ENCODE peak calls at places on chromosomes 4 and X, in ten cellular contexts. One of them, this sample, is unnamed.

GRCh38 chr4:65391382-65391781 is 278.9 kb downstream of the EPHA5 start:
- DNase-seq in fibroblast of lung: no peak
- DNase-seq in activated CD8-positive, alpha-beta memory T cell treated with anti-CD3 and anti-CD28 coated beads for 4 hours: no peak
- DNase-seq in NCI-H1417: no peak
- DNase-seq in substantia nigra: no peak
- DNase-seq in T-helper 2 cell: no peak
- DNase-seq in bronchial epithelial cell: no peak
- DNase-seq in NCI-H82: no peak
- DNase-seq in adrenal gland: no peak
- DNase-seq in activated T-cell treated with anti-CD3 and anti-CD28 coated beads, Interleukin-2, amount 50 U/mL, for 72 hours: no peak
- DNase-seq in this sample: no peak

GRCh38 chr4:60403986-60404385 is 796.1 kb upstream of the ADGRL3 start:
- DNase-seq in activated T-cell treated with anti-CD3 and anti-CD28 coated beads, Interleukin-2, amount 50 U/mL, for 72 hours: no peak
- DNase-seq in activated CD8-positive, alpha-beta memory T cell treated with anti-CD3 and anti-CD28 coated beads for 4 hours: no peak
- DNase-seq in bronchial epithelial cell: no peak
- DNase-seq in fibroblast of lung: no peak
- DNase-seq in adrenal gland: no peak
- DNase-seq in substantia nigra: no peak
- DNase-seq in NCI-H1417: no peak
- DNase-seq in NCI-H82: no peak
- DNase-seq in T-helper 2 cell: no peak
- DNase-seq in this sample: no peak

GRCh38 chrX:18886344-18887161 is 97.4 kb downstream of the PHKA2 start:
- DNase-seq in T-helper 2 cell: peak
- DNase-seq in NCI-H1417: peak
- DNase-seq in adrenal gland: peak
- DNase-seq in NCI-H82: peak
- DNase-seq in activated CD8-positive, alpha-beta memory T cell treated with anti-CD3 and anti-CD28 coated beads for 4 hours: no peak
- DNase-seq in substantia nigra: peak
- DNase-seq in activated T-cell treated with anti-CD3 and anti-CD28 coated beads, Interleukin-2, amount 50 U/mL, for 72 hours: peak
- DNase-seq in bronchial epithelial cell: peak
- DNase-seq in fibroblast of lung: peak
- DNase-seq in this sample: peak

GRCh38 chr4:39227906-39228305 is 45.6 kb downstream of the WDR19 start:
- DNase-seq in adrenal gland: no peak
- DNase-seq in T-helper 2 cell: no peak
- DNase-seq in NCI-H1417: no peak
- DNase-seq in NCI-H82: no peak
- DNase-seq in fibroblast of lung: no peak
- DNase-seq in activated T-cell treated with anti-CD3 and anti-CD28 coated beads, Interleukin-2, amount 50 U/mL, for 72 hours: no peak
- DNase-seq in bronchial epithelial cell: no peak
- DNase-seq in substantia nigra: no peak
- DNase-seq in activated CD8-positive, alpha-beta memory T cell treated with anti-CD3 and anti-CD28 coated beads for 4 hours: no peak
- DNase-seq in this sample: no peak

GRCh38 chrX:9626379-9626778 is 139.3 kb downstream of the GPR143 start:
- DNase-seq in fibroblast of lung: no peak
- DNase-seq in bronchial epithelial cell: no peak
- DNase-seq in activated T-cell treated with anti-CD3 and anti-CD28 coated beads, Interleukin-2, amount 50 U/mL, for 72 hours: no peak
- DNase-seq in activated CD8-positive, alpha-beta memory T cell treated with anti-CD3 and anti-CD28 coated beads for 4 hours: no peak
- DNase-seq in T-helper 2 cell: no peak
- DNase-seq in NCI-H82: no peak
- DNase-seq in adrenal gland: no peak
- DNase-seq in substantia nigra: no peak
- DNase-seq in NCI-H1417: no peak
- DNase-seq in this sample: no peak

GRCh38 chr4:124304936-124305335 is 407.6 kb downstream of the ANKRD50 start:
- DNase-seq in bronchial epithelial cell: no peak
- DNase-seq in fibroblast of lung: peak
- DNase-seq in NCI-H82: no peak
- DNase-seq in activated CD8-positive, alpha-beta memory T cell treated with anti-CD3 and anti-CD28 coated beads for 4 hours: no peak
- DNase-seq in substantia nigra: no peak
- DNase-seq in NCI-H1417: no peak
- DNase-seq in activated T-cell treated with anti-CD3 and anti-CD28 coated beads, Interleukin-2, amount 50 U/mL, for 72 hours: no peak
- DNase-seq in T-helper 2 cell: no peak
- DNase-seq in adrenal gland: no peak
- DNase-seq in this sample: no peak

GRCh38 chr4:186204611-186205144 is 13.3 kb downstream of the CYP4V2 start:
- DNase-seq in bronchial epithelial cell: no peak
- DNase-seq in NCI-H1417: no peak
- DNase-seq in activated CD8-positive, alpha-beta memory T cell treated with anti-CD3 and anti-CD28 coated beads for 4 hours: no peak
- DNase-seq in adrenal gland: no peak
- DNase-seq in activated T-cell treated with anti-CD3 and anti-CD28 coated beads, Interleukin-2, amount 50 U/mL, for 72 hours: no peak
- DNase-seq in fibroblast of lung: no peak
- DNase-seq in T-helper 2 cell: no peak
- DNase-seq in NCI-H82: no peak
- DNase-seq in substantia nigra: no peak
- DNase-seq in this sample: no peak

GRCh38 chr4:108620933-108621905 is 843 bp downstream of the RPL34 start:
- DNase-seq in T-helper 2 cell: no peak
- DNase-seq in adrenal gland: no peak
- DNase-seq in NCI-H1417: no peak
- DNase-seq in fibroblast of lung: no peak
- DNase-seq in activated CD8-positive, alpha-beta memory T cell treated with anti-CD3 and anti-CD28 coated beads for 4 hours: no peak
- DNase-seq in NCI-H82: peak
- DNase-seq in substantia nigra: no peak
- DNase-seq in activated T-cell treated with anti-CD3 and anti-CD28 coated beads, Interleukin-2, amount 50 U/mL, for 72 hours: no peak
- DNase-seq in bronchial epithelial cell: peak
- DNase-seq in this sample: no peak

GRCh38 chr4:33072340-33073089 is 2352.3 kb downstream of the PCDH7 start:
- DNase-seq in NCI-H1417: no peak
- DNase-seq in substantia nigra: no peak
- DNase-seq in adrenal gland: no peak
- DNase-seq in NCI-H82: no peak
- DNase-seq in T-helper 2 cell: no peak
- DNase-seq in bronchial epithelial cell: no peak
- DNase-seq in activated CD8-positive, alpha-beta memory T cell treated with anti-CD3 and anti-CD28 coated beads for 4 hours: no peak
- DNase-seq in activated T-cell treated with anti-CD3 and anti-CD28 coated beads, Interleukin-2, amount 50 U/mL, for 72 hours: no peak
- DNase-seq in fibroblast of lung: peak
- DNase-seq in this sample: no peak

GRCh38 chrX:119617511-119618164 is 11.4 kb upstream of the NKRF start:
- DNase-seq in fibroblast of lung: no peak
- DNase-seq in bronchial epithelial cell: no peak
- DNase-seq in T-helper 2 cell: no peak
- DNase-seq in adrenal gland: no peak
- DNase-seq in substantia nigra: no peak
- DNase-seq in NCI-H82: no peak
- DNase-seq in activated CD8-positive, alpha-beta memory T cell treated with anti-CD3 and anti-CD28 coated beads for 4 hours: no peak
- DNase-seq in NCI-H1417: no peak
- DNase-seq in activated T-cell treated with anti-CD3 and anti-CD28 coated beads, Interleukin-2, amount 50 U/mL, for 72 hours: no peak
- DNase-seq in this sample: no peak

GRCh38 chr4:118224239-118224829 is 128.5 kb downstream of the PRSS12 start:
- DNase-seq in fibroblast of lung: peak
- DNase-seq in NCI-H1417: peak
- DNase-seq in activated CD8-positive, alpha-beta memory T cell treated with anti-CD3 and anti-CD28 coated beads for 4 hours: no peak
- DNase-seq in bronchial epithelial cell: peak
- DNase-seq in activated T-cell treated with anti-CD3 and anti-CD28 coated beads, Interleukin-2, amount 50 U/mL, for 72 hours: no peak
- DNase-seq in substantia nigra: no peak
- DNase-seq in T-helper 2 cell: peak
- DNase-seq in NCI-H82: peak
- DNase-seq in adrenal gland: no peak
- DNase-seq in this sample: peak

GRCh38 chr4:57442834-57443291 is 332.7 kb upstream of the IGFBP7 start:
- DNase-seq in fibroblast of lung: peak
- DNase-seq in substantia nigra: peak
- DNase-seq in activated T-cell treated with anti-CD3 and anti-CD28 coated beads, Interleukin-2, amount 50 U/mL, for 72 hours: no peak
- DNase-seq in NCI-H82: peak
- DNase-seq in NCI-H1417: peak
- DNase-seq in adrenal gland: peak
- DNase-seq in T-helper 2 cell: no peak
- DNase-seq in bronchial epithelial cell: peak
- DNase-seq in activated CD8-positive, alpha-beta memory T cell treated with anti-CD3 and anti-CD28 coated beads for 4 hours: no peak
- DNase-seq in this sample: peak

GRCh38 chrX:30874851-30875250 is 14.2 kb downstream of the TAB3 start:
- DNase-seq in adrenal gland: no peak
- DNase-seq in activated T-cell treated with anti-CD3 and anti-CD28 coated beads, Interleukin-2, amount 50 U/mL, for 72 hours: no peak
- DNase-seq in substantia nigra: no peak
- DNase-seq in fibroblast of lung: no peak
- DNase-seq in NCI-H1417: no peak
- DNase-seq in activated CD8-positive, alpha-beta memory T cell treated with anti-CD3 and anti-CD28 coated beads for 4 hours: no peak
- DNase-seq in T-helper 2 cell: no peak
- DNase-seq in bronchial epithelial cell: peak
- DNase-seq in NCI-H82: no peak
- DNase-seq in this sample: no peak

This sample was measured in NCI-H748 treated with DMSO at 0.1 percent for 48 hours.